ENCODE peak calls at places on chromosomes 11 and 22, in seven cellular contexts. One of them, this sample, is unnamed. For H3K4me1 and H3K27me3, the result is how much of the 10 kb centered on the place peaks cover.

GRCh38 chr11:9821008-9821752 is 157.3 kb downstream of the SWAP70 start:
- DNase-seq in stomach: no peak
- DNase-seq in PC-3: peak
- DNase-seq in PC-9: no peak
- DNase-seq in tibial artery: no peak
- DNase-seq in IMR-90: no peak
- DNase-seq in prostate gland: no peak
- DNase-seq in this sample: no peak

GRCh38 chr11:92340839-92341238 is 116.2 kb downstream of the FAT3 start:
- DNase-seq in stomach: no peak
- DNase-seq in PC-3: peak
- DNase-seq in PC-9: no peak
- DNase-seq in tibial artery: no peak
- DNase-seq in IMR-90: peak
- DNase-seq in prostate gland: no peak
- DNase-seq in this sample: peak

GRCh38 chr11:131643171-131643570 is 272.8 kb downstream of the NTM start:
- DNase-seq in stomach: no peak
- DNase-seq in PC-3: no peak
- DNase-seq in PC-9: no peak
- DNase-seq in tibial artery: no peak
- DNase-seq in IMR-90: no peak
- DNase-seq in prostate gland: no peak
- DNase-seq in this sample: no peak

GRCh38 chr11:1760351-1761109 is 3.2 kb downstream of the CTSD start:
- DNase-seq in stomach: peak
- DNase-seq in PC-3: peak
- DNase-seq in PC-9: peak
- DNase-seq in tibial artery: peak
- DNase-seq in IMR-90: peak
- DNase-seq in prostate gland: no peak
- DNase-seq in this sample: peak

GRCh38 chr11:67489203-67489859 is 6.5 kb downstream of the AIP start:
- DNase-seq in stomach: no peak
- DNase-seq in PC-3: no peak
- DNase-seq in PC-9: no peak
- DNase-seq in tibial artery: no peak
- DNase-seq in IMR-90: no peak
- DNase-seq in prostate gland: no peak
- DNase-seq in this sample: peak

GRCh38 chr22:17910561-17911311 is 113.6 kb downstream of the MICAL3 start:
- DNase-seq in stomach: no peak
- DNase-seq in PC-3: peak
- DNase-seq in PC-9: no peak
- DNase-seq in tibial artery: peak
- DNase-seq in IMR-90: peak
- DNase-seq in prostate gland: peak
- DNase-seq in this sample: peak

GRCh38 chr22:37301144-37301820 is 19.0 kb downstream of the CYTH4 start:
- DNase-seq in stomach: no peak
- DNase-seq in PC-3: no peak
- DNase-seq in PC-9: no peak
- DNase-seq in tibial artery: no peak
- DNase-seq in IMR-90: peak
- DNase-seq in prostate gland: no peak
- DNase-seq in this sample: no peak

GRCh38 chr11:129307162-129307561 is 68.5 kb upstream of the BARX2 start:
- DNase-seq in stomach: no peak
- DNase-seq in PC-3: no peak
- DNase-seq in PC-9: no peak
- DNase-seq in tibial artery: no peak
- DNase-seq in IMR-90: no peak
- DNase-seq in prostate gland: no peak
- DNase-seq in this sample: no peak

GRCh38 chr11:67053896-67054850 is 2.5 kb upstream of the RHOD start:
- DNase-seq in stomach: peak
- DNase-seq in PC-3: peak
- DNase-seq in PC-9: peak
- DNase-seq in tibial artery: peak
- DNase-seq in IMR-90: peak
- DNase-seq in prostate gland: peak
- DNase-seq in this sample: peak

GRCh38 chr11:73335204-73335923 is 27.3 kb downstream of the ARHGEF17 start:
- DNase-seq in stomach: peak
- DNase-seq in PC-3: peak
- DNase-seq in PC-9: peak
- DNase-seq in tibial artery: peak
- DNase-seq in IMR-90: peak
- DNase-seq in prostate gland: peak
- DNase-seq in this sample: peak

GRCh38 chr11:596374-596773 is 19.4 kb downstream of the IRF7 start:
- DNase-seq in stomach: no peak
- DNase-seq in PC-3: no peak
- DNase-seq in PC-9: no peak
- DNase-seq in tibial artery: no peak
- DNase-seq in IMR-90: no peak
- DNase-seq in prostate gland: no peak
- DNase-seq in this sample: no peak

GRCh38 chr11:90434858-90435257 is 212.0 kb upstream of the CHORDC1 start:
- DNase-seq in stomach: no peak
- DNase-seq in PC-3: peak
- DNase-seq in PC-9: no peak
- DNase-seq in tibial artery: no peak
- DNase-seq in IMR-90: no peak
- DNase-seq in prostate gland: peak
- DNase-seq in this sample: no peak

GRCh38 chr11:63639195-63639832 is 25.1 kb upstream of the PLAAT3 start:
- DNase-seq in stomach: no peak
- DNase-seq in PC-3: peak
- DNase-seq in PC-9: no peak
- DNase-seq in tibial artery: peak
- DNase-seq in IMR-90: peak
- DNase-seq in prostate gland: no peak
- DNase-seq in this sample: no peak

GRCh38 chr22:28105396-28105795 is 186.3 kb upstream of the PITPNB start:
- DNase-seq in stomach: no peak
- DNase-seq in PC-3: no peak
- DNase-seq in PC-9: no peak
- DNase-seq in tibial artery: no peak
- DNase-seq in IMR-90: no peak
- DNase-seq in prostate gland: no peak
- DNase-seq in this sample: no peak

GRCh38 chr11:1564535-1565172 is 7.4 kb downstream of the DUSP8 start:
- DNase-seq in stomach: no peak
- DNase-seq in PC-3: peak
- DNase-seq in PC-9: no peak
- DNase-seq in tibial artery: peak
- DNase-seq in IMR-90: peak
- DNase-seq in prostate gland: no peak
- DNase-seq in this sample: peak

GRCh38 chr11:70542811-70543210 is 144.5 kb downstream of the CTTN start:
- DNase-seq in stomach: no peak
- DNase-seq in PC-3: no peak
- DNase-seq in PC-9: no peak
- DNase-seq in tibial artery: no peak
- DNase-seq in IMR-90: no peak
- DNase-seq in prostate gland: no peak
- DNase-seq in this sample: no peak

GRCh38 chr11:45489281-45489906 is 176.0 kb downstream of the CHST1 start:
- DNase-seq in stomach: no peak
- DNase-seq in PC-3: no peak
- DNase-seq in PC-9: no peak
- DNase-seq in tibial artery: no peak
- DNase-seq in IMR-90: no peak
- DNase-seq in prostate gland: no peak
- DNase-seq in this sample: no peak

GRCh38 chr11:17014774-17015638 is 792 bp upstream of the PLEKHA7 start:
- DNase-seq in stomach: peak
- DNase-seq in PC-3: peak
- DNase-seq in PC-9: peak
- DNase-seq in tibial artery: no peak
- DNase-seq in IMR-90: no peak
- DNase-seq in prostate gland: no peak
- DNase-seq in this sample: peak

GRCh38 chr22:36873614-36874308 is 13.0 kb downstream of the NCF4 start:
- DNase-seq in stomach: peak
- DNase-seq in PC-3: peak
- DNase-seq in PC-9: peak
- DNase-seq in tibial artery: peak
- DNase-seq in IMR-90: peak
- DNase-seq in prostate gland: peak
- DNase-seq in this sample: no peak

GRCh38 chr22:30420401-30421178 is 5.0 kb upstream of the MTFP1 start:
- DNase-seq in stomach: no peak
- DNase-seq in PC-3: peak
- DNase-seq in PC-9: peak
- DNase-seq in tibial artery: no peak
- DNase-seq in IMR-90: peak
- DNase-seq in prostate gland: no peak
- DNase-seq in this sample: no peak

GRCh38 chr11:62400760-62401159 is 18.1 kb upstream of the SCGB1A1 start:
- DNase-seq in stomach: peak
- DNase-seq in PC-3: no peak
- DNase-seq in PC-9: peak
- DNase-seq in tibial artery: peak
- DNase-seq in IMR-90: peak
- DNase-seq in prostate gland: peak
- DNase-seq in this sample: peak

GRCh38 chr11:118909619-118910308 is 16.0 kb downstream of the BCL9L start:
- DNase-seq in stomach: no peak
- DNase-seq in PC-3: no peak
- DNase-seq in PC-9: no peak
- DNase-seq in tibial artery: no peak
- DNase-seq in IMR-90: no peak
- DNase-seq in prostate gland: no peak
- DNase-seq in this sample: no peak

GRCh38 chr11:118911113-118911879 is 14.4 kb downstream of the BCL9L start:
- DNase-seq in stomach: no peak
- DNase-seq in PC-3: peak
- DNase-seq in PC-9: peak
- DNase-seq in tibial artery: no peak
- DNase-seq in IMR-90: peak
- DNase-seq in prostate gland: no peak
- DNase-seq in this sample: peak

GRCh38 chr11:118911880-118912741 is 13.6 kb downstream of the BCL9L start:
- DNase-seq in stomach: no peak
- DNase-seq in PC-3: peak
- DNase-seq in PC-9: peak
- DNase-seq in tibial artery: peak
- DNase-seq in IMR-90: peak
- DNase-seq in prostate gland: peak
- DNase-seq in this sample: peak

GRCh38 chr11:118908931-118909618 is 16.7 kb downstream of the BCL9L start:
- DNase-seq in stomach: peak
- DNase-seq in PC-3: peak
- DNase-seq in PC-9: peak
- DNase-seq in tibial artery: peak
- DNase-seq in IMR-90: peak
- DNase-seq in prostate gland: peak
- DNase-seq in this sample: peak

DNA sequence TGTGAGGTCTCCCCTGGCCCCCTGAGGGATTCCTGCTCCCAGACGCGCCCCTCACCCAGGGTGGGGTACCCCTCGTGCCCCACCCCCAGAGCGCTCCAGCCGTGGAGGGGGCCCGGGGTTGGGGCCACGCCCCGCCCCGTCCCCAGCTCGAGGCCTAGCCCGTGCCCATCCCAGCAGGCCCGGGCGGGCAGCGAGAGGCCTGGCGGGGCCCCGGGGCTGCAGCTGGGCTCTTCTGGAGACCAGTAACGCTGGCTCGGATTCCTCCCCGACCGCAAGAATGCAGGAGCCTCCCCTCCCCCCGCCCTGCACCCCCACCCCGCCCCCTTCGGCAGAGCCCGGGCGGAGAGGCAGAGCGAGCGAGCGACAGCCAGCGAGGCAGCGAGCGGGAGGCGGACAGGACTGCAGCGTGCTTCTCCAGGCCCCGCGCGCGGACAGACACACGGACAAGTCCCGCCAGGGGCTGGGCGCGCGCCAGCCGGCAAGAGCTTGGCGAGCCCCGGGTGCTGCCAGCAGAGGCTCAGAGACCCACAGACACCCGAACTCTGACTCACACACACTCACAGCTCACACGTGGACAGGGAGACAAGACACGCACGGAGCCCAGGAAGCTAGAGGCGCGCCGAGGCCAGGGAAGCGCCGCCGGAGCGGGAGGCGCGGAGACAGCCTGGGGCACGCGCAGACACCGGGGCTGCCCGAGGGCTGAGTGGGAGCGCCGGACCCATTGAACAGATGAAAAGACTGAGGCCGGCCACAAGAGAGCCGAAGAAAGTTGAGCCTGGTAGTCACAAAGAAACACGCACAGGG is 15.2 kb downstream of the BCL9L start:
- DNase-seq in stomach: peak
- DNase-seq in PC-3: peak
- DNase-seq in PC-9: peak
- DNase-seq in tibial artery: peak
- DNase-seq in IMR-90: peak
- DNase-seq in prostate gland: peak
- DNase-seq in this sample: no peak
- H3K4me1 ChIP-seq in stomach: half or more
- H3K4me1 ChIP-seq in PC-3: half or more
- H3K4me1 ChIP-seq in PC-9: half or more
- H3K4me1 ChIP-seq in tibial artery: half or more
- H3K4me1 ChIP-seq in IMR-90: half or more
- H3K4me1 ChIP-seq in prostate gland: half or more
- H3K4me1 ChIP-seq in this sample: half or more

GRCh38 chr11:64713781-64714363 is 9.1 kb downstream of the NRXN2 start:
- DNase-seq in stomach: no peak
- DNase-seq in PC-3: no peak
- DNase-seq in PC-9: no peak
- DNase-seq in tibial artery: no peak
- DNase-seq in IMR-90: no peak
- DNase-seq in prostate gland: no peak
- DNase-seq in this sample: no peak
- H3K27me3 ChIP-seq in stomach: under half
- H3K27me3 ChIP-seq in PC-3: half or more
- H3K27me3 ChIP-seq in PC-9: half or more
- H3K27me3 ChIP-seq in tibial artery: half or more
- H3K27me3 ChIP-seq in IMR-90: half or more
- H3K27me3 ChIP-seq in prostate gland: under half
- H3K27me3 ChIP-seq in this sample: half or more

DNA sequence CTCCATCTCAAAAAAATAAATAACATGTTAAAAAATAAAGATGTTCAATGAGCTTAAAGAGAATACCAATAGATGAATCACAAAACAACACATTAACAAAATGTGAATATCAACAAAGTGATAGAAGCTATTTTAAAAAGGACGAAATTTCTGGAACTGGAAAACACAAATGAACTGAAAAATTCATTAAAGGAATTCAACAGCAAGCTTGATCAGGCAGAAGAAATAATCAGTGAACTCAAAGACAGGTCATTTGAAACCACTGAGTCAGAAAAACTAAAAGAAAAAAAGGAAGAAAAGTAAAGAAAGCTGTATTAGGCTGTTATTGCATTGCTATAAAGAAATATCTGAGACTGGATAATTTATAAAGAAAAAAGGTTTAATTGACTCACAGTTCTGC is 7.0 kb upstream of the MTMR2 start:
- DNase-seq in stomach: no peak
- DNase-seq in PC-3: no peak
- DNase-seq in PC-9: no peak
- DNase-seq in tibial artery: no peak
- DNase-seq in IMR-90: no peak
- DNase-seq in prostate gland: no peak
- DNase-seq in this sample: no peak
- H3K4me3 ChIP-seq in stomach: no peak
- H3K4me3 ChIP-seq in PC-3: no peak
- H3K4me3 ChIP-seq in PC-9: no peak
- H3K4me3 ChIP-seq in tibial artery: no peak
- H3K4me3 ChIP-seq in IMR-90: no peak
- H3K4me3 ChIP-seq in prostate gland: no peak
- H3K4me3 ChIP-seq in this sample: no peak

GRCh38 chr22:19879248-19879575 is 24.5 kb upstream of the GNB1L start:
- DNase-seq in stomach: no peak
- DNase-seq in PC-3: no peak
- DNase-seq in PC-9: no peak
- DNase-seq in tibial artery: peak
- DNase-seq in IMR-90: no peak
- DNase-seq in prostate gland: no peak
- DNase-seq in this sample: no peak
- H3K4me1 ChIP-seq in stomach: under half
- H3K4me1 ChIP-seq in PC-3: under half
- H3K4me1 ChIP-seq in PC-9: under half
- H3K4me1 ChIP-seq in tibial artery: under half
- H3K4me1 ChIP-seq in IMR-90: half or more
- H3K4me1 ChIP-seq in prostate gland: under half
- H3K4me1 ChIP-seq in this sample: under half